ENCODE peak calls at places on chromosomes 6 and 20, in six cellular contexts. J, H, F, X, A and R are unnamed samples.

GRCh38 chr6:20159781-20160540 is 52.3 kb downstream of the MBOAT1 start:
- DNase-seq in F (no peak), A (no peak), H (no peak), J (no peak), X (no peak), R (no peak)

GRCh38 chr20:44040202-44040915 is 125.7 kb downstream of the TOX2 start:
- DNase-seq in X (no peak), F (no peak), A (no peak), H (no peak), J (no peak), R (no peak)

GRCh38 chr6:19788684-19789083 is 48.5 kb upstream of the ID4 start:
- DNase-seq in J (no peak), F (no peak), A (no peak), H (no peak), X (no peak), R (no peak)

GRCh38 chr20:61932199-61932592 is 133.5 kb downstream of the TAF4 start:
- DNase-seq in J (no peak), A (no peak), H (peak), X (no peak), F (no peak), R (no peak)

GRCh38 chr6:46221221-46221793 is 50.5 kb upstream of the ENPP5 start:
- DNase-seq in A (peak), H (no peak), J (no peak), F (no peak), X (no peak), R (peak)

GRCh38 chr6:113489946-113490345 is 367.2 kb upstream of the MARCKS start:
- DNase-seq in H (no peak), J (no peak), X (no peak), F (no peak), A (no peak), R (no peak)

GRCh38 chr6:153108320-153108719 is 22.8 kb downstream of the RGS17 start:
- DNase-seq in X (no peak), F (no peak), A (no peak), H (no peak), J (no peak), R (no peak)

GRCh38 chr6:109441069-109441816 is 719 bp downstream of the SMPD2 start:
- DNase-seq in X (no peak), A (peak), H (peak), J (no peak), F (no peak), R (no peak)

GRCh38 chr20:10414982-10415650 is 18.9 kb downstream of the MKKS start:
- DNase-seq in X (no peak), A (no peak), F (no peak), H (no peak), J (no peak), R (no peak)

GRCh38 chr6:148538251-148539190 is 195.9 kb downstream of the SASH1 start:
- DNase-seq in J (no peak), A (no peak), H (no peak), F (no peak), X (no peak), R (no peak)